ENCODE peak calls at places on chromosomes 4 and X, in ten cellular contexts. P is suprapubic skin, C is ovary, N is GM23338, R is fibroblast of lung, Q is uterus, L is neural progenitor cell, X is A549, O is adrenal gland, V is right atrium auricular region. T is an unnamed sample.

GRCh38 chrX:23332101-23332887 is 2.4 kb upstream of the PTCHD1 start:
- DNase-seq in Q (peak; percentile 16), O (no peak), L (peak; percentile 29), V (no peak), N (peak; percentile 50), X (no peak), C (no peak), P (no peak), R (peak; percentile 0), T (no peak)

GRCh38 chrX:24574743-24575142 is 72.4 kb downstream of the PCYT1B start:
- DNase-seq in V (no peak), L (no peak), O (no peak), Q (no peak), P (no peak), X (no peak), R (no peak), C (no peak), N (no peak), T (no peak)

GRCh38 chr4:138217567-138217966 is 24.6 kb downstream of the SLC7A11 start:
- DNase-seq in N (peak; percentile 49), Q (no peak), L (peak; percentile 69), V (no peak), O (no peak), R (no peak), P (no peak), C (no peak), X (no peak), T (no peak)

GRCh38 chrX:31715675-31716074 is 643.8 kb upstream of the FTHL17 start:
- DNase-seq in V (no peak), Q (no peak), X (peak; percentile 0), R (no peak), C (no peak), N (no peak), P (no peak), O (no peak), L (no peak), T (no peak)

GRCh38 chrX:150256297-150256650 is 106.8 kb upstream of the MAMLD1 start:
- DNase-seq in X (no peak), C (no peak), R (no peak), V (peak; percentile 21), L (no peak), P (no peak), N (no peak), O (no peak), Q (no peak), T (no peak)

GRCh38 chrX:154506483-154507332 is 9.3 kb downstream of the FAM3A start:
- DNase-seq in L (no peak), V (no peak), O (no peak), P (no peak), C (no peak), X (no peak), R (no peak), Q (no peak), N (no peak), T (no peak)

GRCh38 chr4:77418333-77418732 is 187.3 kb upstream of the CXCL13 start:
- DNase-seq in L (no peak), C (no peak), X (no peak), V (no peak), R (no peak), N (peak; percentile 49), O (no peak), Q (no peak), P (no peak), T (no peak)

GRCh38 chr4:153467897-153468262 is 1.7 kb downstream of the TMEM131L start:
- DNase-seq in O (no peak), Q (no peak), P (no peak), N (no peak), L (no peak), R (peak; percentile 46), C (no peak), X (no peak), V (no peak), T (no peak)

GRCh38 chr4:82652062-82652461 is 90.3 kb upstream of the TMEM150C start:
- DNase-seq in C (no peak), Q (no peak), N (no peak), V (no peak), P (no peak), O (no peak), R (no peak), L (no peak), X (no peak), T (no peak)

GRCh38 chr4:139913398-139913990 is 240.5 kb downstream of the MAML3 start:
- DNase-seq in V (no peak), P (no peak), C (peak; percentile 51), Q (no peak), R (peak; percentile 69), N (no peak), O (peak; percentile 31), X (no peak), L (no peak), T (no peak)

GRCh38 chrX:11702965-11703631 is 37.4 kb upstream of the ARHGAP6 start:
- DNase-seq in O (no peak), P (no peak), C (no peak), Q (no peak), N (no peak), V (no peak), X (no peak), R (no peak), L (no peak), T (no peak)

GRCh38 chrX:4622768-4623167 is 909.3 kb upstream of the PRKX start:
- DNase-seq in L (peak; percentile 48), Q (no peak), X (no peak), C (no peak), O (no peak), V (no peak), N (no peak), R (no peak), P (no peak), T (no peak)

GRCh38 chr4:15757084-15757483 is 21.0 kb upstream of the CD38 start:
- DNase-seq in C (no peak), R (no peak), O (no peak), Q (no peak), P (no peak), V (no peak), N (no peak), X (no peak), L (no peak), T (no peak)

GRCh38 chr4:102578819-102579218 is 77.7 kb downstream of the NFKB1 start:
- DNase-seq in X (no peak), L (peak; percentile 86), C (no peak), N (peak; percentile 93), P (no peak), R (peak; percentile 30), V (no peak), O (no peak), Q (no peak), T (no peak)

DNA sequence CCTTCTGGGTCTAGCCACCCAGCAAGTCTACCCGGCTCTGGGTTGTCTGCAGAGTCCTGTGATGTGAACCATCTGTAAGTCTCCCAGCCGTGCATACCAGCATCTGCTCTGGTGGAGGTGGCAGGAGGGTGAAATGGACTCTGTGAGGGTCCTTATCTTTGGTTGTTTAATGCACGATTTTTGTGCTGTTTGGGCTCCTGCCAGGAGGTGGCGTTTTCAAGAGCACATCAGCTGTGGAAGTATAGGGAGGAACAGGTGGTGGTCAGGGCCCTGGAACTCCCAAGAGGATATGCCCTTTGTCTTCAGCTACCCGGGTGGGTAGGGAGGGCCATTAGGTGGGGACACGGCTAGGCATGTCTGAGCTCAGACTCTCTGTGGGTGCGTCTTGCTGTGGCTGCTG is 66.5 kb upstream of the ZFP42 start:
- DNase-seq in Q (no peak), R (no peak), L (peak; percentile 8), O (no peak), P (no peak), V (no peak), X (no peak), N (peak; percentile 80), C (no peak), T (no peak)
- TF ChIP-seq CTCF in Q (no peak), R (no peak), L (peak; percentile 34), O (no peak), P (no peak), V (no peak), X (no peak), N (peak; percentile 62), C (no peak), T (no peak)

DNA sequence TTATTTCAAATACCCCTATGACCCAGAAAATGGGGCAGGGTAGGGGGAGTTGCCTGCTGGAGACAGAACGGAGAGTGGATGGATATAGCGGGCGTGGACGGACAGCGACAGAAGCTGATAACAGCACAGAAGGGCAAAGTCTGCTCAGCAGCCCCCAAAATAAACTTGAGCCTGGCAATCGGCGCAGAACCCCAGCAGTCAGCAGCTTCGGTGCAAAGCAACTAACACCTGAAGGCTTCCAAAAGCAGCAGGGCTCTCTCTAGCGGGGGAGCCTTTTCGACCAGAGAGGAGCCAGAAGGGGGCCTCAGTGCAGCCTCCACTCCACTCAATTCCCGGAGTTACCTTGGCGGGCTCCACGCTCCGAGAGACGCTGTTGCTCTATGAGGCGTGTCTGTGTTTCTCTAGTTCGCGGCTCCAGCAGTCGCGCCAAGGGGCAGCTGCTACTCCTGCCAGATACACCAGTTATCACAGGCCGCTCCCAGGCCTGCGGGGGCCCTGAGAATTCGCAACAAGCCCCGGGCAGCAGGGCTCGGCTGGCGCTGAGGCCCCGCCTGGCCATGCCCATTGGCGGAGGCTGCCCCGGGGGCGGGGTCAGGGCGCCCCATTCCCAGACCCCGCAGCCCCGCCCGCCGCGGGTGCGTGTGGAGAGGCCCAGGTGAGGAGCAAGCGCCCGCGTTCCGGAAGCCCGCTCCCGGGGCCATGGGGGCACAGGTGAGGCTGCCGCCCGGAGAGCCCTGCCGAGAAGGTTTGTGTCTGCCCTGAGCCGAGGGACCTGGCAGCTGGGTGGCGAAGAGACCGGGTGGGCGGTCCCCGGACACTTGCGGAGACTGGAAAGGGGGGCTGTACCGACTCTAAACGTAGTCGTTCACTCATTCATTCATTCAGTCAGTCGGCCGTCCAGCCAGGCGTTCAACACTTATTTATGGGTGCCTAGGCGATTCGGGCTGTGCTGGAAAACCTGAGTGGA is at the start of the genes CNGA1 and NIPAL1:
- DNase-seq in P (peak; percentile 85), V (peak; percentile 70), C (peak; percentile 47), R (peak; percentile 40), X (peak; percentile 67), O (peak; percentile 72), Q (peak; percentile 26), N (peak; percentile 96), L (peak; percentile 94), T (no peak)
- H3K27ac ChIP-seq in P (peak within 1 kb of the TSS; percentile 94), V (peak within 1 kb of the TSS; percentile 85), C (no peak within 1 kb of the TSS), R (no peak within 1 kb of the TSS), X (peak within 1 kb of the TSS; percentile 31), O (no peak within 1 kb of the TSS), Q (no peak within 1 kb of the TSS), N (peak within 1 kb of the TSS; percentile 89), L (no peak within 1 kb of the TSS), T (no peak within 1 kb of the TSS)

GRCh38 chrX:103063191-103063845 is 653 bp downstream of the BEX1 start:
- DNase-seq in Q (no peak), X (no peak), N (peak; percentile 60), L (peak; percentile 64), V (no peak), P (no peak), R (peak; percentile 29), C (peak; percentile 27), O (no peak), T (no peak)
- H3K4me3 ChIP-seq in Q (peak overlapping the region; percentile 37), X (no peak overlapping the region), N (peak overlapping the region; percentile 61), L (peak overlapping the region; percentile 61), V (peak overlapping the region; percentile 40), P (peak overlapping the region; percentile 30), R (peak overlapping the region; percentile 10), C (peak overlapping the region; percentile 33), O (peak overlapping the region; percentile 31), T (peak overlapping the region; percentile 29)

DNA sequence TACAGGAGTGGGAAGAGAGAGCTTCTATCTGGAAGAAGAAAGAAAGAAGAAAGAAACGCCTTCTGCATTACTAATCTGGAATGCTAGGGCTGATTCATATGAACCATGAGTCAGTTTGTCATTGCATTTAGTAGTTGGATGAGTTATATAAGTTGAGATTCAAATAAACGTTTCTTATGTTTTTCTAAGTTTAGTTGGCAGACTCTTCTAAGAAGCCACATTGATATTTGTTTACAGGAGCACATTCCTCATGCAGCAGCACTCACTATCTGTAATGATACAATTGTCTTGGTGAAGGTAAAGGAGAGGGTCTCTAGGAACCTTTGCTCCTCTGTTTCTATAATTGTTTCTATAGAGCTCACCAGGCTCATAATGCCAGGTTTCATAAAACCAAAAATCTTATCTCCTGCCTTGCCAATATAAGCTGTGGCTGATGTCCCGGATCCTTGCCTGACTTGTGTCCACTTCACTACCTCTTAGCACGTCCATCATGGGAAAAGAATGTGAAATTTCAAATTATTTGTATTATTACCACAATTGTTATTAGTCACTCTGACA is 39.5 kb downstream of the HOPX start:
- DNase-seq in P (no peak), C (no peak), Q (no peak), X (peak; percentile 47), L (no peak), O (no peak), N (no peak), R (peak; percentile 89), V (no peak), T (no peak)
- TF ChIP-seq CTCF in P (no peak), C (no peak), Q (no peak), X (no peak), L (no peak), O (no peak), N (no peak), R (peak; percentile 55), V (no peak), T (no peak)

T was measured in ascending aorta.